ENCODE peak calls at places on chromosomes 4 and X, in nine cellular contexts. F is CD8-positive, alpha-beta T cell; H is esophagus squamous epithelium; Y is ovary; R is left ventricle myocardium inferior; Q is cardiac muscle cell; K is PC-3; W is body of pancreas; N is WERI-Rb-1. M is an unnamed sample.
A peak's percentile ranks its signal among the peaks of the same experiment; 100 is the strongest.

GRCh38 chrX:65720580-65720979 is 53.1 kb downstream of the MSN start:
- DNase-seq in F (no peak), N (no peak), W (no peak), K (no peak), Y (no peak), R (no peak), Q (no peak), H (no peak), M (no peak)

GRCh38 chrX:129876734-129877395 is 29.1 kb upstream of the UTP14A start:
- DNase-seq in H (no peak), F (no peak), R (no peak), W (no peak), K (peak; percentile 67), N (peak; percentile 62), Y (no peak), Q (peak; percentile 27), M (no peak)

GRCh38 chr4:68283714-68284113 is 38.2 kb upstream of the TMPRSS11B start:
- DNase-seq in R (no peak), F (no peak), N (no peak), W (no peak), Y (no peak), H (no peak), K (peak; percentile 60), Q (no peak), M (no peak)

GRCh38 chrX:154368630-154369452 is 5.6 kb downstream of the FLNA start:
- DNase-seq in Y (peak; percentile 83), N (peak; percentile 59), F (peak; percentile 93), W (peak; percentile 51), H (peak; percentile 51), K (peak; percentile 95), Q (peak; percentile 93), R (peak; percentile 68), M (peak; percentile 74)

GRCh38 chr4:155679343-155679742 is 12.7 kb downstream of the GUCY1A1 start:
- DNase-seq in Y (no peak), K (peak; percentile 93), H (no peak), Q (peak; percentile 78), F (no peak), R (no peak), W (no peak), N (no peak), M (no peak)

GRCh38 chrX:69165116-69165651 is at the start of gene PJA1:
- DNase-seq in N (peak; percentile 68), Y (peak; percentile 82), H (peak; percentile 13), R (peak; percentile 76), W (peak; percentile 75), Q (peak; percentile 83), K (peak; percentile 53), F (peak; percentile 72), M (no peak)

GRCh38 chr4:56656346-56656643 is 24.8 kb downstream of the HOPX start:
- DNase-seq in Y (peak; percentile 37), H (no peak), F (peak; percentile 58), W (peak; percentile 9), N (peak; percentile 31), R (peak; percentile 29), K (no peak), Q (no peak), M (no peak)

GRCh38 chrX:120365320-120365719 is 3.4 kb downstream of the ATP1B4 start:
- DNase-seq in W (peak; percentile 80), Y (peak; percentile 60), Q (peak; percentile 17), H (no peak), K (peak; percentile 46), F (peak; percentile 40), N (peak; percentile 56), R (peak; percentile 37), M (no peak)

GRCh38 chrX:107571296-107571998 is 56.9 kb upstream of the PRPS1 start:
- DNase-seq in W (no peak), N (no peak), F (no peak), Q (peak; percentile 77), H (no peak), R (no peak), K (peak; percentile 88), Y (no peak), M (peak; percentile 65)

GRCh38 chrX:40098264-40099045 is 697 bp upstream of the BCOR start:
- DNase-seq in Q (peak; percentile 63), R (peak; percentile 42), Y (no peak), N (peak; percentile 47), H (no peak), F (peak; percentile 60), W (peak; percentile 67), K (peak; percentile 51), M (no peak)

GRCh38 chr4:7973545-7973981 is 33.9 kb upstream of the AFAP1 start:
- DNase-seq in K (peak; percentile 85), N (no peak), W (no peak), F (no peak), R (no peak), Q (peak; percentile 52), Y (no peak), H (no peak), M (no peak)

GRCh38 chr4:37546586-37546985 is 139.6 kb downstream of the RELL1 start:
- DNase-seq in Q (no peak), R (no peak), Y (no peak), W (no peak), F (no peak), N (no peak), K (no peak), H (no peak), M (no peak)

DNA sequence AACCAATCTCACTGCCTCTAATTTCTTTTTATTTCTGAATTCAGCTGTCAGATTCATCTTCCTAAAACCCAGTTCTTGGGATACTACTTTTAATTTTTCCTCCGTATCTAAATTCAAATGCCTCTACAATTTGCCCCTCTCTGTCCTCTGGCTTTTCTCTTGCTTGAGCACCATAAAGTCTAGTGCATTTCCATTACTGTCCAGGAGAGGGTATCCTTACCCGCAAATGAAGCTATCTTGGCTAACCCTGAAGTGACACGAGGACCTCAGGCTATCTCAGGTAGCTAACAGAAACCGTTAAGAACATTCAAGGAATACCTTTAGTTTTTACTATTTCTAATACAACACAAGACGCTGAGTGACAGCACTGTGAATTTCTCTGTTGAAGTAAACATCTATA is 49.4 kb upstream of the PRR32 start:
- DNase-seq in K (peak; percentile 46), F (no peak), R (no peak), Y (no peak), H (no peak), W (peak; percentile 7), Q (no peak), N (peak; percentile 12), M (no peak)
- TF ChIP-seq CTCF in K (peak; percentile 57), F (no peak), R (peak; percentile 62), Y (peak; percentile 14), H (peak; percentile 41), W (peak; percentile 58), Q (no peak), N (peak; percentile 61), M (no peak)

GRCh38 chr4:112210777-112211176 is 20.8 kb upstream of the AP1AR start:
- DNase-seq in H (no peak), R (no peak), Q (peak; percentile 48), K (no peak), Y (no peak), W (no peak), F (no peak), N (no peak), M (no peak)

GRCh38 chr4:112201915-112202505 is 29.6 kb upstream of the AP1AR start:
- DNase-seq in H (no peak), F (no peak), Y (no peak), Q (no peak), K (no peak), R (no peak), N (no peak), W (no peak), M (no peak)

GRCh38 chr4:112203593-112203992 is 28.0 kb upstream of the AP1AR start:
- DNase-seq in W (no peak), K (no peak), H (no peak), Q (no peak), R (no peak), F (no peak), Y (no peak), N (no peak), M (no peak)

DNA sequence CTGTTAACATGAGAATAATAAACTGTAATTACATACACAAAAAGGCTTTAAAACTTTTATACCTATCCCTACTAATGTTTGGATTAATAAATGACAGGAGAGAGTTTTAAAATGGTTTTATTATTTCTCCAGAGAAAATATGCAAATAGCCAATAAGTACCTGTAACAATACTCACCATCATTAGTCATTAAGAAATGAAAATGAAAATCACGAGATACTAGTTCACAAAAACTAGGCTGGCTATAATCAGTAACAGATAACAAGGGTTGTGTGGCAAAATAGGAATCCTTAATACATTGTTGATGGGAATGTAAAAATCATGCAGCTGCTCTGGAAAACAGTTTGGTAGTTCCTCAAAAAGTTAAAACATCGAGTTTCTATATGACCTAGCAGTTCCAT is 25.2 kb upstream of the AP1AR start:
- DNase-seq in H (no peak), N (no peak), F (no peak), R (no peak), Y (no peak), Q (no peak), K (no peak), W (no peak), M (no peak)
- H3K36me3 ChIP-seq in H (no peaks in the 10 kb centered on the region), N (no peaks in the 10 kb centered on the region), F (no peaks in the 10 kb centered on the region), R (no peaks in the 10 kb centered on the region), Y (no peaks in the 10 kb centered on the region), Q (no peaks in the 10 kb centered on the region), K (no peaks in the 10 kb centered on the region), W (no peaks in the 10 kb centered on the region), M (no peaks in the 10 kb centered on the region)

GRCh38 chr4:140061194-140061593 is 92.8 kb downstream of the MAML3 start:
- DNase-seq in K (no peak), R (no peak), Y (no peak), Q (peak; percentile 51), W (no peak), F (no peak), H (no peak), N (no peak), M (no peak)
- H3K4me3 ChIP-seq in K (no peak overlapping the region), R (no peak overlapping the region), Y (no peak overlapping the region), Q (no peak overlapping the region), W (no peak overlapping the region), F (no peak overlapping the region), H (no peak overlapping the region), N (no peak overlapping the region), M (no peak overlapping the region)

GRCh38 chr4:5381981-5382441 is 326.3 kb downstream of the EVC2 start:
- DNase-seq in H (no peak), N (peak; percentile 71), W (no peak), R (no peak), Q (no peak), F (no peak), Y (no peak), K (peak; percentile 90), M (peak; percentile 66)

GRCh38 chr4:5374994-5375393 is 323.7 kb downstream of the STK32B start:
- DNase-seq in F (no peak), Q (no peak), H (no peak), W (no peak), N (no peak), R (no peak), Y (no peak), K (no peak), M (no peak)

GRCh38 chr4:5374577-5374976 is 323.3 kb downstream of the STK32B start:
- DNase-seq in F (no peak), W (no peak), Q (no peak), Y (no peak), R (no peak), H (no peak), K (peak; percentile 84), N (no peak), M (no peak)

GRCh38 chr4:5376015-5376414 is 324.7 kb downstream of the STK32B start:
- DNase-seq in Q (no peak), F (no peak), K (no peak), R (no peak), H (no peak), W (no peak), Y (no peak), N (no peak), M (no peak)

DNA sequence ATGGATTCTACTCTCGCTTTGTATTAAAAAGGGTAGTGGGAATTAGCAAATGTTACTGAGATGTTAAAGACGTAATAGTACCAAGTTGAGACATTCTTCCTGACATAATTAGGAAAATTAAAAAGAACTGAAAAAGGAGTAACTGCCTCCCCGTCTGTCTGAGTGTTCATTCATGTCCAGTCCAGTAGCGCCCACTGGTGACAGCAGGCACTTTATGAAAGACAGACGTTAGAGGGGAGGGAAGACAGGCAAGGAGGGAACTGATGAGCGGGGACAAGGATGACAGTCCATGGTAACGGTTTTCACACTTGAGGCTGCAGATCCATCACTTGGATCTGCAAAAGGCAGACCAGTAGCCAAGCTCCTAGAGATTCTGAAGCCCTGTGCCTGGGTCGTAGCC is 326.7 kb downstream of the STK32B start:
- DNase-seq in N (peak; percentile 69), W (no peak), Q (no peak), Y (no peak), R (no peak), H (no peak), K (peak; percentile 45), F (no peak), M (no peak)
- TF ChIP-seq CTCF in N (peak; percentile 71), W (peak; percentile 15), Q (peak; percentile 17), Y (no peak), R (no peak), H (peak; percentile 48), K (peak; percentile 65), F (no peak), M (peak; percentile 44)

M was measured in BJ.